ENCODE peak calls at places on chromosomes 11 and 22, in five cellular contexts. J, T, S, A and K are unnamed samples.
A peak's percentile ranks its signal among the peaks of the same experiment; 100 is the strongest.

GRCh38 chr11:22407899-22408298 is 69.7 kb downstream of the SLC17A6 start:
- DNase-seq in J (no peak), T (no peak), S (no peak), A (no peak), K (no peak)

GRCh38 chr11:9719949-9720646 is 56.2 kb downstream of the SWAP70 start:
- DNase-seq in J (no peak), T (no peak), S (no peak), A (no peak), K (no peak)

GRCh38 chr22:26903030-26903856 is 245.9 kb downstream of the MIAT start:
- DNase-seq in J (no peak), T (no peak), S (no peak), A (no peak), K (no peak)

GRCh38 chr11:92451081-92451480 is 226.5 kb downstream of the FAT3 start:
- DNase-seq in J (no peak), T (no peak), S (no peak), A (no peak), K (no peak)

GRCh38 chr22:31139866-31140716 is at the start of gene PLA2G3:
- DNase-seq in J (peak; percentile 85), T (peak; percentile 60), S (peak; percentile 50), A (peak; percentile 66), K (no peak)

GRCh38 chr22:32473388-32473952 is 1.1 kb upstream of the FBXO7 start:
- DNase-seq in J (no peak), T (peak; percentile 70), S (peak; percentile 76), A (peak; percentile 41), K (peak; percentile 63)

GRCh38 chr11:67347964-67348749 is 5.2 kb downstream of the POLD4 start:
- DNase-seq in J (no peak), T (peak; percentile 73), S (no peak), A (peak; percentile 40), K (peak; percentile 16)

GRCh38 chr22:28222976-28223375 is 303.9 kb upstream of the PITPNB start:
- DNase-seq in J (no peak), T (peak; percentile 64), S (no peak), A (no peak), K (no peak)

GRCh38 chr11:130808541-130808940 is 107.7 kb downstream of the SNX19 start:
- DNase-seq in J (no peak), T (no peak), S (no peak), A (no peak), K (no peak)

GRCh38 chr11:44775366-44776356 is 48.9 kb downstream of the TSPAN18 start:
- DNase-seq in J (no peak), T (peak; percentile 28), S (peak; percentile 39), A (peak; percentile 85), K (peak; percentile 78)

GRCh38 chr22:48960981-48961655 is 866.6 kb downstream of the BRD1 start:
- DNase-seq in J (no peak), T (no peak), S (no peak), A (no peak), K (no peak)

GRCh38 chr22:27309713-27310112 is 491.8 kb downstream of the MN1 start:
- DNase-seq in J (no peak), T (no peak), S (no peak), A (no peak), K (no peak)

GRCh38 chr22:17769013-17769715 is 5.1 kb downstream of the BID start:
- DNase-seq in J (no peak), T (no peak), S (no peak), A (no peak), K (no peak)

GRCh38 chr11:130404727-130405126 is 23.7 kb downstream of the ADAMTS8 start:
- DNase-seq in J (no peak), T (no peak), S (no peak), A (no peak), K (no peak)

GRCh38 chr22:48077699-48078098 is 1315.2 kb downstream of the TBC1D22A start:
- DNase-seq in J (no peak), T (no peak), S (no peak), A (no peak), K (no peak)

GRCh38 chr11:1852271-1852877 is 510 bp upstream of the LSP1 start:
- DNase-seq in J (no peak), T (no peak), S (no peak), A (no peak), K (no peak)

GRCh38 chr22:22670076-22670795 is 25.8 kb downstream of the GGTLC2 start:
- DNase-seq in J (no peak), T (no peak), S (no peak), A (no peak), K (no peak)

GRCh38 chr11:5226732-5227327 is at the start of gene HBB:
- DNase-seq in J (no peak), T (no peak), S (no peak), A (no peak), K (no peak)

GRCh38 chr22:48382197-48382596 is 1445.5 kb downstream of the BRD1 start:
- DNase-seq in J (no peak), T (no peak), S (no peak), A (no peak), K (no peak)

GRCh38 chr22:22945195-22945594 is 57.6 kb downstream of the IGLL5 start:
- DNase-seq in J (no peak), T (no peak), S (no peak), A (no peak), K (no peak)

GRCh38 chr11:119368121-119369034 is 13.1 kb downstream of the USP2 start:
- DNase-seq in J (no peak), T (peak; percentile 34), S (peak; percentile 93), A (peak; percentile 76), K (no peak)

GRCh38 chr11:19345848-19346681 is 105.3 kb upstream of the E2F8 start:
- DNase-seq in J (no peak), T (no peak), S (no peak), A (peak; percentile 19), K (peak; percentile 21)

GRCh38 chr11:20013346-20014066 is 146.8 kb downstream of the DBX1 start:
- DNase-seq in J (no peak), T (peak; percentile 39), S (peak; percentile 73), A (peak; percentile 25), K (no peak)

GRCh38 chr11:16040151-16040550 is 316.2 kb downstream of the SOX6 start:
- DNase-seq in J (no peak), T (no peak), S (no peak), A (no peak), K (no peak)

GRCh38 chr11:68583047-68583446 is 101.3 kb upstream of the GAL start:
- DNase-seq in J (no peak), T (peak; percentile 82), S (no peak), A (no peak), K (no peak)

GRCh38 chr22:17767236-17768065 is 6.8 kb downstream of the BID start:
- DNase-seq in J (no peak), T (no peak), S (no peak), A (no peak), K (no peak)

GRCh38 chr11:94077568-94078293 is 50.9 kb upstream of the PANX1 start:
- DNase-seq in J (no peak), T (no peak), S (no peak), A (no peak), K (no peak)

GRCh38 chr11:61035086-61035835 is 63.8 kb downstream of the CD6 start:
- DNase-seq in J (no peak), T (no peak), S (no peak), A (no peak), K (no peak)

GRCh38 chr22:29205598-29206371 is at the start of gene EMID1:
- DNase-seq in J (no peak), T (peak; percentile 9), S (no peak), A (peak; percentile 73), K (peak; percentile 13)

GRCh38 chr22:35540600-35541253 is at the start of gene RASD2:
- DNase-seq in J (no peak), T (peak; percentile 19), S (no peak), A (no peak), K (peak; percentile 57)

GRCh38 chr11:64826578-64827450 is 16.5 kb upstream of the MEN1 start:
- DNase-seq in J (no peak), T (no peak), S (no peak), A (no peak), K (no peak)

GRCh38 chr11:35712533-35712932 is 50.0 kb downstream of the TRIM44 start:
- DNase-seq in J (no peak), T (no peak), S (no peak), A (no peak), K (no peak)

GRCh38 chr11:65478411-65479183 is 20.2 kb upstream of the MALAT1 start:
- DNase-seq in J (no peak), T (peak; percentile 73), S (no peak), A (peak; percentile 86), K (no peak)

GRCh38 chr11:110968348-110969062 is 256.3 kb upstream of the ARHGAP20 start:
- DNase-seq in J (no peak), T (peak; percentile 46), S (no peak), A (no peak), K (no peak)
- TF ChIP-seq MAFK in J (no peak), T (no peak), S (no peak), A (no peak), K (no peak)

GRCh38 chr11:117870176-117870952 is 6.1 kb downstream of the FXYD6 start:
- DNase-seq in J (no peak), T (no peak), S (no peak), A (no peak), K (no peak)
- TF ChIP-seq MAFK in J (no peak), T (no peak), S (no peak), A (no peak), K (no peak)

DNA sequence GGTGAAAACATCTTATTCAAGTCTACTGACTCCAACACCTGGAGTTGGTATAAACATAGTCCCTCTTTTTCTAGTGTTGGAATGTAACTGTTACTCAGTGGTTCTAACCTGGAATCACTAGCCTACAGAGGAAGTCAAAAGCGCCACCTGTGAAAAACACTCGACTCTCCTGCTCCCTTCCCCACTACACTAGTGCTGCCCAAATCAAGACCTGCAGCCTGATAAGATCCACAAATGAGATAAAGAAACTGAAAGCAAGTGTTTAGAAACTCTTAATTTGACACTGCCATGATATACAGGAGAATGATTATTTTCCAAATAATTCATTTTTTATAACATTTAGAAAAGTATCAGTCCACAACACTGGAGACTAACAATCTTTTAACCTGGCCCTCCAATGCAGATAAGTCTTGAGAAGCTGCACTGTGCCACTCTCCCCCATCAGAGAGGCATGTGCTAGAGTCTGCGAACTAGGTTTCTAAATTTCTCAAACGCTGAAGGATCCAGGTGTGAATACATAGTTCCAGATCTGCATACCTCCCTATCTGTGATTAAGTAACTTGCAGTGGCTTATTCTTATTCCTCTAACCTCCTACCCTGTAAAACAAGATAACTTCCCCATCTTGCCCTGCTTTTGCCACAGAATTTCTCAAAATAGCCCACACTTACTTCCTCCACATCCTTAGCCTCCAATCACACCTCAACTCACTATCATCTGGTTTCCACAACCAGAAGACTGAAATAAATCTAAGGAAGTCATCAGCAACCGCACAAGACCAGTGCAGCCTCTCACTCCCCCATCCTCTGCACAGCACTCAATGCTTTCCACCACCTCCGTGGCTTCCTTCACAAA is 88.1 kb downstream of the RRAS2 start:
- DNase-seq in J (no peak), T (no peak), S (no peak), A (peak; percentile 19), K (no peak)
- TF ChIP-seq MAFK in J (no peak), T (no peak), S (no peak), A (no peak), K (no peak)

GRCh38 chr11:118068206-118068944 is 8.5 kb upstream of the TMPRSS4 start:
- DNase-seq in J (no peak), T (no peak), S (no peak), A (peak; percentile 73), K (no peak)

GRCh38 chr11:118068945-118069612 is 7.8 kb upstream of the TMPRSS4 start:
- DNase-seq in J (no peak), T (no peak), S (no peak), A (no peak), K (no peak)

GRCh38 chr11:118064956-118065355 is 11.9 kb upstream of the TMPRSS4 start:
- DNase-seq in J (no peak), T (no peak), S (no peak), A (no peak), K (no peak)

GRCh38 chr11:118065375-118065774 is 11.5 kb upstream of the TMPRSS4 start:
- DNase-seq in J (no peak), T (no peak), S (no peak), A (no peak), K (no peak)

GRCh38 chr11:118067006-118067405 is 9.9 kb upstream of the TMPRSS4 start:
- DNase-seq in J (no peak), T (no peak), S (no peak), A (no peak), K (no peak)
- TF ChIP-seq MAFK in J (no peak), T (no peak), S (no peak), A (no peak), K (no peak)